ENCODE peak calls at places on chromosomes 6 and 20, in nine cellular contexts. V, G, P, Y, H, J, S, F and B are unnamed samples.

GRCh38 chr6:17032595-17033591 is 69.0 kb upstream of the STMND1 start:
- DNase-seq in V (peak; percentile 88), G (no peak), P (no peak), Y (peak; percentile 76), H (peak; percentile 50), J (peak; percentile 80), S (no peak), F (peak; percentile 91), B (peak; percentile 65)

GRCh38 chr20:52150440-52151258 is 40.9 kb downstream of the ZFP64 start:
- DNase-seq in V (no peak), G (peak; percentile 33), P (peak; percentile 55), Y (no peak), H (no peak), J (peak; percentile 28), S (no peak), F (no peak), B (peak; percentile 30)

GRCh38 chr6:138004423-138005287 is 102.6 kb downstream of the PERP start:
- DNase-seq in V (no peak), G (peak; percentile 32), P (peak; percentile 69), Y (no peak), H (no peak), J (peak; percentile 23), S (no peak), F (no peak), B (peak; percentile 34)

GRCh38 chr20:46458891-46459750 is 52.7 kb upstream of the ELMO2 start:
- DNase-seq in V (no peak), G (no peak), P (no peak), Y (peak; percentile 46), H (peak; percentile 25), J (no peak), S (no peak), F (no peak), B (no peak)

GRCh38 chr6:44003345-44004061 is 123.7 kb downstream of the MRPL14 start:
- DNase-seq in V (no peak), G (no peak), P (no peak), Y (no peak), H (no peak), J (no peak), S (no peak), F (no peak), B (no peak)

GRCh38 chr6:142172758-142173157 is 25.7 kb downstream of the VTA1 start:
- DNase-seq in V (no peak), G (no peak), P (no peak), Y (no peak), H (no peak), J (no peak), S (no peak), F (no peak), B (no peak)

GRCh38 chr6:49155321-49155720 is 307.7 kb downstream of the MMUT start:
- DNase-seq in V (no peak), G (no peak), P (no peak), Y (no peak), H (no peak), J (no peak), S (no peak), F (no peak), B (no peak)

GRCh38 chr6:106547053-106547414 is 82.3 kb downstream of the RTN4IP1 start:
- DNase-seq in V (no peak), G (peak; percentile 49), P (no peak), Y (no peak), H (no peak), J (peak; percentile 18), S (no peak), F (no peak), B (no peak)

GRCh38 chr6:14964901-14965300 is 281.0 kb upstream of the JARID2 start:
- DNase-seq in V (no peak), G (no peak), P (no peak), Y (no peak), H (no peak), J (no peak), S (no peak), F (no peak), B (peak; percentile 26)

GRCh38 chr6:129446272-129446851 is 263.6 kb downstream of the ARHGAP18 start:
- DNase-seq in V (no peak), G (no peak), P (no peak), Y (no peak), H (no peak), J (no peak), S (no peak), F (no peak), B (no peak)

GRCh38 chr6:127519469-127519785 is 292 bp upstream of the MTCL3 start:
- DNase-seq in V (no peak), G (no peak), P (no peak), Y (no peak), H (no peak), J (no peak), S (no peak), F (no peak), B (no peak)

GRCh38 chr20:62820962-62821725 is 4.3 kb downstream of the COL9A3 start:
- DNase-seq in V (no peak), G (no peak), P (no peak), Y (no peak), H (no peak), J (no peak), S (no peak), F (no peak), B (no peak)

GRCh38 chr20:33811763-33812672 is 870 bp downstream of the CHMP4B start:
- DNase-seq in V (peak; percentile 76), G (no peak), P (peak; percentile 70), Y (peak; percentile 69), H (peak; percentile 74), J (peak; percentile 62), S (peak; percentile 64), F (peak; percentile 88), B (peak; percentile 60)

GRCh38 chr6:15431762-15432495 is 186.1 kb downstream of the JARID2 start:
- DNase-seq in V (no peak), G (no peak), P (no peak), Y (peak; percentile 34), H (peak; percentile 45), J (no peak), S (no peak), F (no peak), B (peak; percentile 9)

GRCh38 chr20:10652660-10653191 is 21.1 kb downstream of the JAG1 start:
- DNase-seq in V (no peak), G (no peak), P (no peak), Y (no peak), H (no peak), J (no peak), S (no peak), F (peak; percentile 67), B (no peak)

GRCh38 chr6:146917979-146918378 is 286.2 kb upstream of the STXBP5 start:
- DNase-seq in V (no peak), G (no peak), P (no peak), Y (no peak), H (no peak), J (no peak), S (no peak), F (no peak), B (no peak)

GRCh38 chr6:1201547-1202200 is 110.2 kb upstream of the FOXQ1 start:
- DNase-seq in V (no peak), G (no peak), P (no peak), Y (no peak), H (no peak), J (no peak), S (no peak), F (no peak), B (no peak)

GRCh38 chr6:50145125-50145524 is 95.4 kb upstream of the DEFB112 start:
- DNase-seq in V (no peak), G (no peak), P (peak; percentile 3), Y (no peak), H (no peak), J (peak; percentile 9), S (no peak), F (no peak), B (no peak)

GRCh38 chr6:144263786-144264185 is 21.3 kb upstream of the UTRN start:
- DNase-seq in V (no peak), G (no peak), P (no peak), Y (no peak), H (no peak), J (no peak), S (no peak), F (no peak), B (no peak)
- H3K4me3 ChIP-seq in V (no peak overlapping the region), G (no peak overlapping the region), P (no peak overlapping the region), Y (no peak overlapping the region), H (no peak overlapping the region), J (no peak overlapping the region), S (no peak overlapping the region), F (no peak overlapping the region), B (no peak overlapping the region)

DNA sequence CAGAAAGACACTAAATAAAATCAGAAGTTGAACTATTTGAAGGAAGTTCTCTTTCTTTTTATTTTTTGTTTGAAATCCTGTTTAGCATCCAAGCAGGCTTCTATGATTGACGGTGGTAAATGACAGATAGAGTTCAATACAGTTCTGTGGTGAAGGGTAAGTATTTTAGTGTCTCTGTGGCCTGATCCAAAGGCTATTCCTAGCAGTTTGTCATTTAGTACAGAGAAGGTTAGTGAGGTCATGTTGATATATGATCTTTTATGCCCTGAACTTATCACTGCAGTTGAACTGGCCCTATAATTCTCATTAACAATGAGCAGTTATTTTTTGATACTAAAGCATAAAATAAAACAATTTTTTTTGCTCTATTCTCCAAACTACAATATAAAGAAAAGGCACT is 144.7 kb upstream of the HDAC2 start:
- DNase-seq in V (no peak), G (no peak), P (no peak), Y (no peak), H (no peak), J (no peak), S (no peak), F (no peak), B (no peak)
- H3K27ac ChIP-seq in V (no peak overlapping the region), G (no peak overlapping the region), P (no peak overlapping the region), Y (no peak overlapping the region), H (peak overlapping the region; percentile 18), J (no peak overlapping the region), S (no peak overlapping the region), F (no peak overlapping the region), B (no peak overlapping the region)

GRCh38 chr6:170271771-170272314 is 19.0 kb downstream of the DLL1 start:
- DNase-seq in V (no peak), G (no peak), P (no peak), Y (no peak), H (no peak), J (no peak), S (peak; percentile 78), F (no peak), B (no peak)
- H3K4me3 ChIP-seq in V (no peak overlapping the region), G (no peak overlapping the region), P (no peak overlapping the region), Y (no peak overlapping the region), H (peak overlapping the region; percentile 15), J (no peak overlapping the region), S (no peak overlapping the region), F (peak overlapping the region; percentile 17), B (no peak overlapping the region)

DNA sequence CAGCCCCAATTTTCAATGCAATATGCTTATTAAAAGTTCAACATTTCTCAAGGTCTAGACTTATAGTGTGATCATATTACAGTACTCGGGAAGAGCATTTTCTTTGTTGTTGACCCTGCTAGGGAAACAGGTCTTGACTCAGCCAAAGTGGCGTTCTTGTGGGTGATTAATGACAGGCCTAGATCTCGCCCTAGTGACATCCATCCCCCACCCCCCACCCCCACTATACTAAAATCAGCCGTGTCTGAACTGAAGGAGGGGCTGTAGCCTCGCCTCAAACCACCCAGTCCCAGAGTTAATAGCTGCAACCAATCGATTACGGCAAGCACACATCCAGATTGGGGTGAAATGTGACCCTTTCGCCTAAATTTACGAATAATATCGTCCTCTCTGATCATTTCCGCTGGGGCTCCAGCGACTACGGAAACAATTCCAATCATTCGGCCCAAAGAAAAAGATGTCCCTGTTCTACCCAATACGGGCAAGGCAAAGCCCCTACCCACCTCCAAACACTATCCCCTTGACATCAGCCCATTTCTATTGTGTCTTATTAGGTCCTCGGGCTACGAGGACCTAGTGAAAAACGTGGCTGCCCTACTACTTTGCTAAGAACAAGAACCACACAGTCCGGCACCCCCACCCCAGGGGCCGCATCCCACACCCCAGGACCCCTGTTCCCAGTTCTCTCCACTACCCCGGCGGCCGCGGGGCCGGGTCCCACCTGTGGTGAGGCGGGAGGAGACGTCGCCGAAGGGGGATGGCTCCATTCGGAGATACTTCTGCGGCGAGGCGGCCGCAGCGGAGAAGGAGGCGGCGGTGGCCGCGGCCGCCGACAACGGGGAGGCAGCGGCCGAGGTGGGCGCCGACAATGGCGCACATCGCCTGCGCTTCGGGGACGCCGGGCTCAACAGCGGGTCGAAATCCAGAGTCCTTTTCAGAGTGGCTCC is 1.0 kb downstream of the AKIRIN2 start:
- DNase-seq in V (peak; percentile 30), G (no peak), P (peak; percentile 88), Y (peak; percentile 41), H (peak; percentile 41), J (peak; percentile 62), S (peak; percentile 66), F (no peak), B (peak; percentile 54)
- H3K27ac ChIP-seq in V (peak overlapping the region; percentile 98), G (peak overlapping the region; percentile 95), P (peak overlapping the region; percentile 90), Y (peak overlapping the region; percentile 99), H (peak overlapping the region; percentile 99), J (peak overlapping the region; percentile 83), S (peak overlapping the region; percentile 100), F (peak overlapping the region; percentile 98), B (peak overlapping the region; percentile 92)